ENCODE peak calls at places on chromosomes 2 and 18, in six cellular contexts. O is CD8-positive, alpha-beta T cell; Q is OCI-LY7; Y is ovary; I is tibial artery; X is A549. N is an unnamed sample.

GRCh38 chr2:51782874-51783765 is 751.2 kb upstream of the NRXN1 start:
- DNase-seq in O (no peak), Q (no peak), Y (no peak), I (no peak), X (no peak), N (no peak)

GRCh38 chr2:12717988-12718661 is 1.4 kb downstream of the TRIB2 start:
- DNase-seq in O (peak; percentile 18), Q (peak; percentile 41), Y (peak; percentile 36), I (peak; percentile 72), X (peak; percentile 21), N (peak; percentile 33)

GRCh38 chr18:22168360-22168921 is 948 bp upstream of the GATA6 start:
- DNase-seq in O (no peak), Q (no peak), Y (no peak), I (no peak), X (peak; percentile 60), N (peak; percentile 72)

GRCh38 chr2:651961-652373 is 25.2 kb downstream of the TMEM18 start:
- DNase-seq in O (no peak), Q (no peak), Y (no peak), I (no peak), X (no peak), N (no peak)

GRCh38 chr2:152246686-152247336 is 71.2 kb upstream of the STAM2 start:
- DNase-seq in O (no peak), Q (no peak), Y (no peak), I (no peak), X (no peak), N (no peak)

GRCh38 chr2:234137400-234138014 is 87.0 kb downstream of the SPP2 start:
- DNase-seq in O (no peak), Q (no peak), Y (no peak), I (no peak), X (peak; percentile 21), N (no peak)

GRCh38 chr2:121650554-121650930 is 1.3 kb upstream of the CLASP1 start:
- DNase-seq in O (peak; percentile 5), Q (peak; percentile 63), Y (no peak), I (no peak), X (no peak), N (no peak)

GRCh38 chr18:74013955-74014354 is 133.7 kb downstream of the FBXO15 start:
- DNase-seq in O (no peak), Q (no peak), Y (no peak), I (no peak), X (no peak), N (no peak)

GRCh38 chr18:9218052-9218451 is 81.5 kb downstream of the ANKRD12 start:
- DNase-seq in O (no peak), Q (no peak), Y (no peak), I (no peak), X (no peak), N (no peak)

GRCh38 chr18:58267493-58267892 is 223.5 kb downstream of the NEDD4L start:
- DNase-seq in O (no peak), Q (no peak), Y (no peak), I (no peak), X (no peak), N (no peak)

GRCh38 chr2:627926-628560 is 49.2 kb downstream of the TMEM18 start:
- DNase-seq in O (no peak), Q (no peak), Y (no peak), I (no peak), X (no peak), N (no peak)

GRCh38 chr2:70258532-70258875 is 567 bp downstream of the PCYOX1 start:
- DNase-seq in O (no peak), Q (no peak), Y (peak; percentile 79), I (peak; percentile 91), X (no peak), N (peak; percentile 88)

GRCh38 chr2:241242306-241242705 is 53.8 kb downstream of the ANO7 start:
- DNase-seq in O (no peak), Q (no peak), Y (no peak), I (no peak), X (no peak), N (no peak)

GRCh38 chr18:79857082-79857661 is 59.4 kb downstream of the KCNG2 start:
- DNase-seq in O (no peak), Q (no peak), Y (no peak), I (peak; percentile 34), X (peak; percentile 31), N (no peak)

GRCh38 chr2:205352593-205352992 is 329.7 kb upstream of the NRP2 start:
- DNase-seq in O (no peak), Q (no peak), Y (no peak), I (no peak), X (no peak), N (no peak)

GRCh38 chr2:221097568-221097915 is 474.6 kb downstream of the EPHA4 start:
- DNase-seq in O (no peak), Q (no peak), Y (no peak), I (no peak), X (no peak), N (no peak)

GRCh38 chr2:8841962-8842361 is 4.5 kb upstream of the KIDINS220 start:
- DNase-seq in O (no peak), Q (no peak), Y (no peak), I (no peak), X (no peak), N (no peak)

GRCh38 chr2:206989306-206989705 is 50.0 kb downstream of the CPO start:
- DNase-seq in O (no peak), Q (peak; percentile 30), Y (no peak), I (no peak), X (peak; percentile 25), N (peak; percentile 36)

GRCh38 chr2:18047896-18048657 is 169.6 kb downstream of the KCNS3 start:
- DNase-seq in O (no peak), Q (no peak), Y (no peak), I (no peak), X (peak; percentile 5), N (no peak)

GRCh38 chr2:64838817-64839216 is 150.4 kb upstream of the SLC1A4 start:
- DNase-seq in O (no peak), Q (no peak), Y (no peak), I (peak; percentile 65), X (peak; percentile 58), N (no peak)

GRCh38 chr2:40432916-40433315 is 19.0 kb downstream of the SLC8A1 start:
- DNase-seq in O (no peak), Q (no peak), Y (no peak), I (no peak), X (no peak), N (no peak)

GRCh38 chr2:40433739-40434138 is 18.2 kb downstream of the SLC8A1 start:
- DNase-seq in O (no peak), Q (no peak), Y (no peak), I (no peak), X (no peak), N (no peak)

GRCh38 chr2:40435426-40436092 is 16.3 kb downstream of the SLC8A1 start:
- DNase-seq in O (no peak), Q (no peak), Y (no peak), I (no peak), X (no peak), N (no peak)

GRCh38 chr2:40436093-40436475 is 15.8 kb downstream of the SLC8A1 start:
- DNase-seq in O (no peak), Q (no peak), Y (no peak), I (no peak), X (no peak), N (no peak)

DNA sequence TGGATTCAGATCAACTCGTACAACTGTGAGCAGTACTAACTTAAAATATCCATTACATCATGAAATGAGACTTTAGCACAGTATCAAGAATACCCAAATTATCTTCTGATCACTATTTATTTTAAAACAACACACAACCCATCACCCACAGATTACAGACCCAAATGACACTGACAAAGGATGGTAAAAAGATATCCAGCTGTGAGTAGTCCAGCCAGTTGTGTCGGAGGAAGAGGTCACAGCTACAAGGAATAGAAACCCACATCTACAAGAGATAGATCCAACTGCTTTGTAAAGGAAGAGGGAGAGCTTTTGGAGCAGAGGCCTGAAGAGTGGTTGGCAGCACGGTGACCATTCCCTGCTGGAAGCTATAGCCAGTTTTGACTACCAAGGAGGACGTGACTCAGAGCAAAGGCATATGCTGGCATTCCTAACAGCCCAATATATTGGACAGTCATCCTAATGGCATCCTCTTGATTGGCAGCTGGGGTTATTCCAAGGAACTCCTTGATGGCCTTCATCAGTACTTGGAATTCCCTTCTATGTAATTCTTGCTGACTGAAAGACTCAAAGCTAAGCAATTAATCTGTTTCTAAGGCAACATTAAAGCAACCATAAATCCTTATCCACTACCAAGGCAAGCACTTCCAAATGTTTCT is 17.1 kb downstream of the SLC8A1 start:
- DNase-seq in O (no peak), Q (no peak), Y (no peak), I (no peak), X (peak; percentile 63), N (no peak)
- H3K27ac ChIP-seq in O (no peak overlapping the region), Q (no peak overlapping the region), Y (no peak overlapping the region), I (peak overlapping the region; percentile 61), X (peak overlapping the region; percentile 65), N (no peak overlapping the region)

DNA sequence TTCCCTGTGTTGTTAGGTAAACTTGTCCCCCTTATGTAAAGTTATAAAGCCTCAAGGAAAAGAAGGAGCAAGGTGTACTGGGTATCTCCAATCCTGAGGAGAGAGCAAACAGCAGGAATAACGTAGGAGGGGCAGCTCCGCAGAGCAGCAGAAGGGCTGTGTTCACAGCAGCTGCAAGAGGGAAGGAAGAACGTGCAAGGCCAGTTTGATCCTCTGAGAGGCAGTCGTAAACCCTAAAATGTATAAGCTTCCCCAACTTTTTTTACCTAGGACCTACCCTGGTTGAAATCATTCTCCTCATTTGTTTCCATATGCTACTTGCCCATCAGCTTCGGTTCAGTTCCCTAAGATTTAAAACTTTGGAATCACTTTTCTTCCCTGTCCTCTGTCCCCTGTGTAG is 51.9 kb upstream of the MAP3K20 start:
- DNase-seq in O (no peak), Q (no peak), Y (no peak), I (no peak), X (no peak), N (no peak)
- TF ChIP-seq CTCF in O (no peak), Q (no peak), Y (no peak), I (no peak), X (no peak), N (no peak)

GRCh38 chr2:38384344-38384743 is 7.3 kb upstream of the ATL2 start:
- DNase-seq in O (no peak), Q (no peak), Y (no peak), I (no peak), X (no peak), N (no peak)
- H3K27ac ChIP-seq in O (no peak overlapping the region), Q (no peak overlapping the region), Y (no peak overlapping the region), I (peak overlapping the region; percentile 36), X (no peak overlapping the region), N (no peak overlapping the region)

GRCh38 chr2:96347395-96347794 is 11.8 kb downstream of the NCAPH start:
- DNase-seq in O (no peak), Q (no peak), Y (no peak), I (no peak), X (no peak), N (no peak)

GRCh38 chr2:96344011-96344410 is 8.4 kb downstream of the NCAPH start:
- DNase-seq in O (peak; percentile 29), Q (no peak), Y (no peak), I (no peak), X (no peak), N (no peak)

GRCh38 chr2:96345868-96346452 is 10.4 kb downstream of the NCAPH start:
- DNase-seq in O (no peak), Q (no peak), Y (no peak), I (no peak), X (no peak), N (no peak)

GRCh38 chr2:96342085-96342484 is 6.5 kb downstream of the NCAPH start:
- DNase-seq in O (peak; percentile 41), Q (no peak), Y (no peak), I (no peak), X (peak; percentile 56), N (no peak)

DNA sequence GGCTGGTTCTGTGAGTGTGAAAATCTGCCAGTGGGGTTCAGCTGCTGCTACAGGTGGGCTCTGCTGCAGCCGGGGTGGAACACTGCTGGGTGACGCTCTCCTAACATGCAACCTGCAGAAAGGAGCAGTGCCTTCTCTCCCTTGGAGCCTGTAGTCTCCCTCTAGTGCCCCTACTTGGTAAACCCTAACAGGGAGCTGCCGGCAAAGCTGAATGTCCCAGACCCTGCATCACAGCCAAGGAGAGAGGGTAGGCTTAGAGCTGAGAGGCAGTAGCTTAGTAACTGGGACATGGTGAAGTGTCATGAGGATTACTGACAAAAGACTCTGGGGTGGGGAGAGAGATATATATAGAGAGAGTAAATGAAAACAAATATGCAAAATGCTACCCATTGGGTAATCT is 9.8 kb downstream of the NCAPH start:
- DNase-seq in O (no peak), Q (no peak), Y (no peak), I (no peak), X (no peak), N (no peak)
- TF ChIP-seq CTCF in O (peak; percentile 17), Q (peak; percentile 26), Y (no peak), I (no peak), X (no peak), N (no peak)

N was measured in right lobe of liver.